ENCODE peak calls at places on chromosomes 12 and 14, in four cellular contexts. A, H, N and Q are unnamed samples.

GRCh38 chr14:104293851-104294627 is 155.7 kb downstream of the KIF26A start:
- DNase-seq in A (no peak), H (no peak), N (no peak), Q (no peak)

GRCh38 chr12:19894049-19894448 is 454.8 kb downstream of the AEBP2 start:
- DNase-seq in A (peak; percentile 85), H (no peak), N (no peak), Q (no peak)

GRCh38 chr12:45914090-45914489 is 76.3 kb downstream of the SCAF11 start:
- DNase-seq in A (peak; percentile 31), H (peak; percentile 10), N (no peak), Q (no peak)

GRCh38 chr14:93013368-93013719 is 90.4 kb downstream of the CHGA start:
- DNase-seq in A (peak; percentile 51), H (no peak), N (no peak), Q (no peak)

GRCh38 chr14:101471723-101472517 is 89.4 kb upstream of the DIO3 start:
- DNase-seq in A (no peak), H (no peak), N (no peak), Q (no peak)

GRCh38 chr12:5230151-5230550 is 186.5 kb downstream of the KCNA5 start:
- DNase-seq in A (no peak), H (no peak), N (no peak), Q (no peak)

GRCh38 chr12:53300187-53300586 is 692 bp downstream of the MYG1 start:
- DNase-seq in A (peak; percentile 71), H (no peak), N (no peak), Q (no peak)

GRCh38 chr12:90038290-90038689 is 329.7 kb upstream of the ATP2B1 start:
- DNase-seq in A (no peak), H (no peak), N (no peak), Q (no peak)

GRCh38 chr12:103964805-103965204 is 867 bp upstream of the TDG start:
- DNase-seq in A (no peak), H (peak; percentile 12), N (no peak), Q (no peak)

GRCh38 chr12:54383041-54383609 is 1.4 kb downstream of the ZNF385A start:
- DNase-seq in A (peak; percentile 94), H (no peak), N (no peak), Q (no peak)

GRCh38 chr12:113647048-113647447 is 175.4 kb upstream of the LHX5 start:
- DNase-seq in A (no peak), H (peak; percentile 56), N (no peak), Q (no peak)

GRCh38 chr12:96986883-96987523 is 79.9 kb downstream of the NEDD1 start:
- DNase-seq in A (no peak), H (peak; percentile 5), N (peak; percentile 48), Q (no peak)

GRCh38 chr12:55847033-55847432 is 4.3 kb upstream of the MMP19 start:
- DNase-seq in A (peak; percentile 78), H (no peak), N (no peak), Q (no peak)

GRCh38 chr12:107331912-107332311 is 238.6 kb upstream of the CRY1 start:
- DNase-seq in A (no peak), H (no peak), N (no peak), Q (no peak)

GRCh38 chr12:113070117-113070906 is 13.8 kb downstream of the DTX1 start:
- DNase-seq in A (no peak), H (no peak), N (no peak), Q (peak; percentile 76)

GRCh38 chr12:104190641-104191176 is 24.9 kb upstream of the TXNRD1 start:
- DNase-seq in A (no peak), H (no peak), N (no peak), Q (no peak)

GRCh38 chr12:84069079-84069661 is 843.4 kb downstream of the SLC6A15 start:
- DNase-seq in A (no peak), H (no peak), N (no peak), Q (no peak)

GRCh38 chr12:93002278-93003054 is 73.4 kb upstream of the EEA1 start:
- DNase-seq in A (peak; percentile 67), H (no peak), N (no peak), Q (no peak)

GRCh38 chr14:42606839-42607238 is 1000.2 kb downstream of the LRFN5 start:
- DNase-seq in A (no peak), H (no peak), N (no peak), Q (no peak)

GRCh38 chr14:102233081-102233480 is 71.9 kb downstream of the MOK start:
- DNase-seq in A (no peak), H (no peak), N (no peak), Q (no peak)

GRCh38 chr14:90891326-90891725 is 75.1 kb upstream of the TTC7B start:
- DNase-seq in A (no peak), H (no peak), N (no peak), Q (no peak)

GRCh38 chr12:132795847-132796246 is 32.8 kb downstream of the GOLGA3 start:
- DNase-seq in A (no peak), H (no peak), N (no peak), Q (no peak)

GRCh38 chr14:77033622-77034521 is 5.4 kb upstream of the IRF2BPL start:
- DNase-seq in A (peak; percentile 96), H (peak; percentile 82), N (peak; percentile 69), Q (peak; percentile 68)

GRCh38 chr12:39368891-39369290 is 74.0 kb downstream of the KIF21A start:
- DNase-seq in A (no peak), H (no peak), N (no peak), Q (no peak)

GRCh38 chr14:103068351-103069073 is 11.2 kb upstream of the CDC42BPB start:
- DNase-seq in A (no peak), H (no peak), N (no peak), Q (no peak)